ENCODE peak calls at places on chromosomes 5 and 9, in six cellular contexts. I is NCI-H1105, H is posterior vena cava, D is ecto neural progenitor cell, M is PC-3, R is T-helper 2 cell. V is an unnamed sample.

GRCh38 chr5:157328277-157328912 is 62.5 kb downstream of the CYFIP2 start:
- DNase-seq in I (peak), H (peak), D (peak), M (peak), R (peak), V (peak)

GRCh38 chr5:134592141-134592746 is 40.4 kb downstream of the SAR1B start:
- DNase-seq in I (no peak), H (no peak), D (no peak), M (peak), R (no peak), V (no peak)

GRCh38 chr9:126700903-126701819 is 87.4 kb downstream of the LMX1B start:
- DNase-seq in I (no peak), H (peak), D (peak), M (no peak), R (no peak), V (peak)

GRCh38 chr5:147388171-147388977 is 121.5 kb downstream of the DPYSL3 start:
- DNase-seq in I (no peak), H (no peak), D (no peak), M (no peak), R (no peak), V (no peak)

GRCh38 chr9:21801683-21802417 is 586 bp upstream of the MTAP start:
- DNase-seq in I (peak), H (peak), D (peak), M (peak), R (peak), V (peak)

GRCh38 chr9:134014946-134015345 is 10.3 kb upstream of the BRD3OS start:
- DNase-seq in I (no peak), H (no peak), D (no peak), M (peak), R (no peak), V (no peak)

GRCh38 chr9:131259916-131260597 is 16.3 kb downstream of the FAM78A start:
- DNase-seq in I (no peak), H (no peak), D (no peak), M (no peak), R (no peak), V (no peak)

GRCh38 chr9:126703330-126704156 is 89.8 kb downstream of the LMX1B start:
- DNase-seq in I (no peak), H (peak), D (no peak), M (no peak), R (no peak), V (peak)

GRCh38 chr9:120386390-120387131 is 193.4 kb downstream of the CDK5RAP2 start:
- DNase-seq in I (peak), H (peak), D (no peak), M (no peak), R (no peak), V (peak)

GRCh38 chr9:116713266-116713665 is 26.2 kb downstream of the TRIM32 start:
- DNase-seq in I (peak), H (no peak), D (no peak), M (no peak), R (no peak), V (no peak)

GRCh38 chr5:173290477-173291131 is 37.6 kb downstream of the STC2 start:
- DNase-seq in I (peak), H (no peak), D (no peak), M (no peak), R (no peak), V (peak)

GRCh38 chr5:179137643-179138567 is 77.7 kb downstream of the ZNF354C start:
- DNase-seq in I (no peak), H (peak), D (no peak), M (no peak), R (no peak), V (no peak)

GRCh38 chr5:160312139-160312959 is at the start of gene CCNJL:
- DNase-seq in I (peak), H (peak), D (peak), M (peak), R (no peak), V (no peak)

GRCh38 chr9:134378901-134379338 is 52.7 kb downstream of the RXRA start:
- DNase-seq in I (no peak), H (no peak), D (peak), M (peak), R (no peak), V (peak)

GRCh38 chr9:82021198-82021597 is 32.6 kb downstream of the SPATA31D1 start:
- DNase-seq in I (no peak), H (no peak), D (no peak), M (peak), R (no peak), V (peak)

GRCh38 chr9:137760426-137760825 is 117.2 kb upstream of the CACNA1B start:
- DNase-seq in I (no peak), H (no peak), D (no peak), M (no peak), R (no peak), V (peak)

GRCh38 chr5:97846646-97847045 is 663.6 kb upstream of the RIOK2 start:
- DNase-seq in I (no peak), H (no peak), D (no peak), M (no peak), R (no peak), V (no peak)

V was measured in sigmoid colon.